ENCODE peak calls at places on chromosomes 1 and 21, in seven cellular contexts. A, T, B, G, M, I and V are unnamed samples.

GRCh38 chr1:204493882-204494280 is 724 bp downstream of the PIK3C2B start:
- DNase-seq in A (no peak), T (peak; percentile 48), B (peak; percentile 68), G (peak; percentile 90), M (peak; percentile 89), I (no peak), V (peak; percentile 43)

GRCh38 chr1:45003741-45004140 is 7.4 kb downstream of the HECTD3 start:
- DNase-seq in A (no peak), T (no peak), B (no peak), G (no peak), M (no peak), I (no peak), V (no peak)

GRCh38 chr1:109509176-109510134 is at the start of gene AMIGO1:
- DNase-seq in A (no peak), T (peak; percentile 43), B (peak; percentile 66), G (peak; percentile 41), M (peak; percentile 65), I (no peak), V (peak; percentile 26)

GRCh38 chr1:218304281-218305039 is 19.4 kb downstream of the RRP15 start:
- DNase-seq in A (peak; percentile 35), T (peak; percentile 47), B (no peak), G (peak; percentile 47), M (no peak), I (no peak), V (peak; percentile 79)

GRCh38 chr1:99266731-99267130 is 2.4 kb downstream of the PLPPR4 start:
- DNase-seq in A (no peak), T (peak; percentile 96), B (no peak), G (peak; percentile 80), M (no peak), I (no peak), V (peak; percentile 27)

GRCh38 chr1:145985502-145986439 is 10.6 kb downstream of the TXNIP start:
- DNase-seq in A (no peak), T (peak; percentile 73), B (no peak), G (peak; percentile 89), M (no peak), I (peak; percentile 67), V (peak; percentile 61)

GRCh38 chr1:9629445-9630201 is 21.9 kb upstream of the PIK3CD start:
- DNase-seq in A (no peak), T (no peak), B (peak; percentile 83), G (no peak), M (peak; percentile 67), I (no peak), V (peak; percentile 11)

GRCh38 chr1:1990222-1990621 is 13.4 kb downstream of the CFAP74 start:
- DNase-seq in A (no peak), T (no peak), B (no peak), G (peak; percentile 11), M (no peak), I (no peak), V (no peak)

GRCh38 chr1:157155658-157156057 is 17.5 kb upstream of the ETV3 start:
- DNase-seq in A (no peak), T (no peak), B (no peak), G (no peak), M (no peak), I (no peak), V (peak; percentile 14)

GRCh38 chr21:33293811-33294216 is 27.6 kb downstream of the IL10RB start:
- DNase-seq in A (no peak), T (no peak), B (peak; percentile 29), G (no peak), M (no peak), I (no peak), V (no peak)

GRCh38 chr1:202806845-202807366 is 1.3 kb downstream of the KDM5B start:
- DNase-seq in A (no peak), T (no peak), B (peak; percentile 25), G (peak; percentile 31), M (no peak), I (no peak), V (no peak)

GRCh38 chr1:116904791-116905320 is 4.9 kb upstream of the PTGFRN start:
- DNase-seq in A (no peak), T (no peak), B (no peak), G (no peak), M (no peak), I (no peak), V (no peak)

GRCh38 chr1:88917321-88918025 is 26.1 kb upstream of the GTF2B start:
- DNase-seq in A (no peak), T (no peak), B (no peak), G (peak; percentile 2), M (no peak), I (no peak), V (no peak)

GRCh38 chr1:109290137-109290536 is 7.2 kb upstream of the PSRC1 start:
- DNase-seq in A (no peak), T (no peak), B (no peak), G (no peak), M (no peak), I (no peak), V (no peak)

GRCh38 chr1:74570797-74571492 is 58.5 kb upstream of the LRRC53 start:
- DNase-seq in A (no peak), T (no peak), B (no peak), G (no peak), M (no peak), I (no peak), V (no peak)

GRCh38 chr21:39564200-39564599 is 48.5 kb upstream of the B3GALT5 start:
- DNase-seq in A (no peak), T (no peak), B (no peak), G (no peak), M (no peak), I (no peak), V (no peak)

GRCh38 chr21:33266784-33267135 is 593 bp downstream of the IL10RB start:
- DNase-seq in A (no peak), T (no peak), B (peak; percentile 42), G (no peak), M (peak; percentile 45), I (no peak), V (no peak)

GRCh38 chr21:15774590-15774989 is 44.8 kb downstream of the USP25 start:
- DNase-seq in A (no peak), T (peak; percentile 70), B (no peak), G (peak; percentile 68), M (no peak), I (no peak), V (peak; percentile 69)

DNA sequence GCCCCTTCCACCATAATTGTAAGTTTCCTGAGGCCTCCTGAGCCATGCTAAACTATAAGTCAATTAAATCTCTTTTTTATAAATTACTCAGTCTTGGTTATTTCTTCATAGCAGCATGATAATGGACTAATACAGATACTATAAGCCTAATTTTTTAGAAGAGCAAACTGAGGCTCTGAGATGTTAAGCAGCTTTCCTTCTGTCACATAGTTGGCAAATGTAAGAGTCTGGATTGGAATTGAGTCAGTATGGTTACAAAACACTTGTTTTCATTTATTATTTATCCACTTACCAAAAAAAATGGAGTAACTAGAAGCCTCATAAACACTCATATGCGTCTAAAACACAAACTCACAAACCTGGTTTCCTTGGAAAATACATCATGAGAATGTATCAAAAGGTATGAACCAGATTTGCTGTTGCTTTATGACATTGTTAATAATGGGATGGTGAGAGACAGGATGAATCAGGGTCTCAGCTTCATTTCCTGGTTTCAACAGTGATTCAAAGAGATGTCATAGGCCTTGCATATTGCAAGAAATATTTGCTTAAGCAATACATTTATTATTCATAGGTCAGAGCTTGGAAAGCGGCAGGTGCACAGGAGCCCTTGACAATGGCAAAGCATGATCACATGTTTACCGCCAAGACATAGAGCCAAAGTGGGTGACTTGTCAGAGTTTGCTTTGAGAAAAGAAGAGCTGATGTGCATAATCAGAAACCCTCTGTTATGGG is 221.5 kb downstream of the GRIK1 start:
- DNase-seq in A (no peak), T (peak; percentile 34), B (no peak), G (peak; percentile 61), M (no peak), I (no peak), V (peak; percentile 26)
- H3K4me3 ChIP-seq in A (no peak overlapping the region), T (no peak overlapping the region), B (no peak overlapping the region), G (no peak overlapping the region), M (no peak overlapping the region), I (no peak overlapping the region), V (no peak overlapping the region)

GRCh38 chr1:155729031-155729898 is 40.4 kb downstream of the DAP3 start:
- DNase-seq in A (peak; percentile 14), T (peak; percentile 69), B (peak; percentile 32), G (peak; percentile 74), M (peak; percentile 46), I (no peak), V (peak; percentile 87)
- TF ChIP-seq CTCF in A (peak; percentile 69), T (peak; percentile 56), B (peak; percentile 56), G (peak; percentile 87), M (peak; percentile 62), I (peak; percentile 22), V (peak; percentile 82)

DNA sequence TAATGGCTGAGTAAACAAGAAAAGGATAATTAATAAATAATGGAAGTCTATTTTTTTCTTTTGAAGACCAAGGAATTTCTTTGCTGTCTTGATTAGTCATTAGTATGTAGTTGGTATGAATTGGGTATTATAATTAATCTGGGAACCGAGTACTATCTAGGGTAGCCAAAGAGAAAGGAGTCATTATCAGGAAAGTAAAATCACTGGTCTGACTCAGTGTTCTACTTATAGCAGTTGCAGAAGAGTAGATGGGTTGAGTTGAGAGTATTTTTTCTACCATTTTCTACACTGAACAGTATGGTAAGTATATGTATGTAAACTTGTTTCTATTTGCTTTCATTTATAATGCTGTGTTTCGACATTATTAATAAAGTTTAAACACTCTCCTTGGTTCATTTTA is 26.6 kb downstream of the CDC14A start:
- DNase-seq in A (no peak), T (no peak), B (no peak), G (no peak), M (no peak), I (no peak), V (no peak)
- H3K4me3 ChIP-seq in A (no peak overlapping the region), T (no peak overlapping the region), B (no peak overlapping the region), G (no peak overlapping the region), M (no peak overlapping the region), I (no peak overlapping the region), V (no peak overlapping the region)

DNA sequence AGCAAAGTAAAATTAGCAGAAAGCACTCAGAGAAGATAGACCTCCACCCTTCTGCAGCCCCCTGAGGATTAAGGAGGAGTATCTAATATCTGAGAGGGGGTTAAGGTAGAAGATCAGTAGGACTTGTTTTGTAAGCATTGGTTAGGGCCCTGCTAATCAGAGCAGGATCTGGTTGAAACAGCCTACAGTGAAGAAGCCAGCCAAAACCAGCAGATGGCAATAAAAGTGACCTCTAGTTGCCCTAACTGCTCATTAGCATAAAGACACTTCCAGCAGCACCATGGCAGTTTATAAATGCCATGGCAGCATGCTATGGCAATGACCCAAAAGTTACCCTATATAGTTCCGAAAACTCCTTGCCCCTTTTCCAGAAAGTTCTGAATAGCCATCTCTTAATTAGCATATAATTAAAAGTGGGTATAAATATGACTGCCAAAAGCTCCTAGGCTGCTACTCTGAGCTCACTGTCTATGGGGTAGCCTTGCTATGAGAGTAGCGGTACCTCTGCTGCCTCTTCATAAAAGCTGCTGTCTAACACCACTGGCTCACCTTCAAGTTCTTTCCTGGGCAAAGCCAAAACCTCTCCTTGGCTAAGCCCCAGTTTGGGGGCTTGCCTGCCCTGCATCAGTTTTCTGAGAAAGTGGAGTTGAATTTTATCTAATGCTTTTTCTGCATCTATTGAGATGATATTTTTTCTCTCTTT is 254.2 kb downstream of the PAPPA2 start:
- DNase-seq in A (no peak), T (no peak), B (no peak), G (no peak), M (no peak), I (no peak), V (no peak)
- TF ChIP-seq CTCF in A (no peak), T (no peak), B (no peak), G (no peak), M (no peak), I (no peak), V (no peak)

DNA sequence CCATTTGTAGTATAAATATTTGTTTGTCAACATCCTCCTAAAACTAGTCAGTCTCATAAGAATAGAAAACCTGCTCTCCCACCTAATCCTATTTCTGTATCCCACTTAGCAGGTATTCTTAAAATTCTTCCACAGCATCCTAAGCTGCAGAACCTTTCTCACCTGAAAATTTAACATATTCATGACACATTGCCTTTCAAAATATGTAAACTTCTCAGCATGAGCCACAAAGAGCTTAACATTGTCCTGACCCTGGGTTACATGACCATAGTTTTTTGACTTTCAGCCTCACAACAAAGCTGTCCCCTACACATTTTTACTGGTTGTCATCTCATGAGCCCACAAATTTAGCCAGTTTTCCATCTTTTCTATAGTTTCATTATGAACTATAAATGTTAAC is 712.1 kb downstream of the LTN1 start:
- DNase-seq in A (no peak), T (no peak), B (no peak), G (no peak), M (no peak), I (no peak), V (no peak)
- H3K4me3 ChIP-seq in A (no peak overlapping the region), T (no peak overlapping the region), B (no peak overlapping the region), G (no peak overlapping the region), M (no peak overlapping the region), I (no peak overlapping the region), V (no peak overlapping the region)